ENCODE peak calls at places on chromosome 11, in ten cellular contexts. One of them, this sample, is unnamed.

GRCh38 chr11:72932132-72932570 is 117.9 kb downstream of the ATG16L2 start:
- DNase-seq in AG08395: peak; percentile 41
- DNase-seq in immature natural killer cell: no peak
- DNase-seq in EH: peak; percentile 74
- DNase-seq in BE2C: no peak
- DNase-seq in AG04450: peak; percentile 21
- DNase-seq in NCI-H82: no peak
- DNase-seq in NCI-H345: no peak
- DNase-seq in AG09309: peak; percentile 45
- DNase-seq in Peyer's patch: no peak
- DNase-seq in this sample: no peak

GRCh38 chr11:93585758-93586157 is 42.6 kb upstream of the SMCO4 start:
- DNase-seq in AG08395: peak; percentile 83
- DNase-seq in immature natural killer cell: no peak
- DNase-seq in EH: peak; percentile 79
- DNase-seq in BE2C: no peak
- DNase-seq in AG04450: peak; percentile 29
- DNase-seq in NCI-H82: no peak
- DNase-seq in NCI-H345: no peak
- DNase-seq in AG09309: peak; percentile 68
- DNase-seq in Peyer's patch: peak; percentile 57
- DNase-seq in this sample: no peak

GRCh38 chr11:113249491-113249763 is 65.0 kb upstream of the TTC12 start:
- DNase-seq in AG08395: no peak
- DNase-seq in immature natural killer cell: no peak
- DNase-seq in EH: peak; percentile 3
- DNase-seq in BE2C: peak; percentile 41
- DNase-seq in AG04450: no peak
- DNase-seq in NCI-H82: peak; percentile 21
- DNase-seq in NCI-H345: no peak
- DNase-seq in AG09309: no peak
- DNase-seq in Peyer's patch: no peak
- DNase-seq in this sample: no peak

GRCh38 chr11:4865855-4866254 is 15.8 kb upstream of the OR51T1 start:
- DNase-seq in AG08395: no peak
- DNase-seq in immature natural killer cell: no peak
- DNase-seq in EH: no peak
- DNase-seq in BE2C: no peak
- DNase-seq in AG04450: no peak
- DNase-seq in NCI-H82: no peak
- DNase-seq in NCI-H345: peak; percentile 82
- DNase-seq in AG09309: no peak
- DNase-seq in Peyer's patch: no peak
- DNase-seq in this sample: no peak

GRCh38 chr11:94623120-94623735 is 56.1 kb downstream of the PIWIL4 start:
- DNase-seq in AG08395: peak; percentile 81
- DNase-seq in immature natural killer cell: peak; percentile 19
- DNase-seq in EH: peak; percentile 75
- DNase-seq in BE2C: peak; percentile 75
- DNase-seq in AG04450: peak; percentile 46
- DNase-seq in NCI-H82: peak; percentile 89
- DNase-seq in NCI-H345: peak; percentile 86
- DNase-seq in AG09309: peak; percentile 57
- DNase-seq in Peyer's patch: peak; percentile 55
- DNase-seq in this sample: no peak

GRCh38 chr11:33779849-33780528 is 5.7 kb upstream of the FBXO3 start:
- DNase-seq in AG08395: peak; percentile 84
- DNase-seq in immature natural killer cell: no peak
- DNase-seq in EH: peak; percentile 82
- DNase-seq in BE2C: no peak
- DNase-seq in AG04450: peak; percentile 55
- DNase-seq in NCI-H82: no peak
- DNase-seq in NCI-H345: no peak
- DNase-seq in AG09309: peak; percentile 34
- DNase-seq in Peyer's patch: no peak
- DNase-seq in this sample: no peak

GRCh38 chr11:106156290-106156937 is 79.0 kb downstream of the AASDHPPT start:
- DNase-seq in AG08395: peak; percentile 62
- DNase-seq in immature natural killer cell: no peak
- DNase-seq in EH: peak; percentile 64
- DNase-seq in BE2C: no peak
- DNase-seq in AG04450: peak; percentile 70
- DNase-seq in NCI-H82: peak; percentile 64
- DNase-seq in NCI-H345: peak; percentile 11
- DNase-seq in AG09309: peak; percentile 66
- DNase-seq in Peyer's patch: peak; percentile 50
- DNase-seq in this sample: no peak

GRCh38 chr11:16669799-16670415 is 68.5 kb upstream of the C11orf58 start:
- DNase-seq in AG08395: no peak
- DNase-seq in immature natural killer cell: no peak
- DNase-seq in EH: peak; percentile 15
- DNase-seq in BE2C: no peak
- DNase-seq in AG04450: no peak
- DNase-seq in NCI-H82: no peak
- DNase-seq in NCI-H345: no peak
- DNase-seq in AG09309: no peak
- DNase-seq in Peyer's patch: no peak
- DNase-seq in this sample: no peak

GRCh38 chr11:43942651-43943356 is 367 bp downstream of the C11orf96 start:
- DNase-seq in AG08395: peak; percentile 28
- DNase-seq in immature natural killer cell: no peak
- DNase-seq in EH: peak; percentile 39
- DNase-seq in BE2C: peak; percentile 28
- DNase-seq in AG04450: no peak
- DNase-seq in NCI-H82: peak; percentile 38
- DNase-seq in NCI-H345: peak; percentile 27
- DNase-seq in AG09309: no peak
- DNase-seq in Peyer's patch: peak; percentile 45
- DNase-seq in this sample: no peak

GRCh38 chr11:112292785-112293407 is 32.2 kb upstream of the PLET1 start:
- DNase-seq in AG08395: peak; percentile 82
- DNase-seq in immature natural killer cell: no peak
- DNase-seq in EH: peak; percentile 98
- DNase-seq in BE2C: no peak
- DNase-seq in AG04450: peak; percentile 70
- DNase-seq in NCI-H82: no peak
- DNase-seq in NCI-H345: no peak
- DNase-seq in AG09309: peak; percentile 90
- DNase-seq in Peyer's patch: no peak
- DNase-seq in this sample: no peak

GRCh38 chr11:85961930-85962363 is 106.8 kb downstream of the CCDC83 start:
- DNase-seq in AG08395: no peak
- DNase-seq in immature natural killer cell: no peak
- DNase-seq in EH: no peak
- DNase-seq in BE2C: no peak
- DNase-seq in AG04450: no peak
- DNase-seq in NCI-H82: no peak
- DNase-seq in NCI-H345: peak; percentile 47
- DNase-seq in AG09309: no peak
- DNase-seq in Peyer's patch: no peak
- DNase-seq in this sample: no peak

GRCh38 chr11:108224908-108225786 is 2.3 kb downstream of the ATM start:
- DNase-seq in AG08395: no peak
- DNase-seq in immature natural killer cell: peak; percentile 52
- DNase-seq in EH: peak; percentile 11
- DNase-seq in BE2C: no peak
- DNase-seq in AG04450: no peak
- DNase-seq in NCI-H82: no peak
- DNase-seq in NCI-H345: no peak
- DNase-seq in AG09309: no peak
- DNase-seq in Peyer's patch: no peak
- DNase-seq in this sample: no peak

GRCh38 chr11:18836415-18836814 is 44.8 kb upstream of the PTPN5 start:
- DNase-seq in AG08395: no peak
- DNase-seq in immature natural killer cell: no peak
- DNase-seq in EH: peak; percentile 11
- DNase-seq in BE2C: no peak
- DNase-seq in AG04450: no peak
- DNase-seq in NCI-H82: no peak
- DNase-seq in NCI-H345: no peak
- DNase-seq in AG09309: no peak
- DNase-seq in Peyer's patch: no peak
- DNase-seq in this sample: no peak

GRCh38 chr11:96827164-96827563 is 437.4 kb downstream of the JRKL start:
- DNase-seq in AG08395: no peak
- DNase-seq in immature natural killer cell: no peak
- DNase-seq in EH: peak; percentile 1
- DNase-seq in BE2C: peak; percentile 33
- DNase-seq in AG04450: no peak
- DNase-seq in NCI-H82: peak; percentile 62
- DNase-seq in NCI-H345: no peak
- DNase-seq in AG09309: no peak
- DNase-seq in Peyer's patch: no peak
- DNase-seq in this sample: no peak

GRCh38 chr11:72951815-72952340 is 137.7 kb downstream of the ATG16L2 start:
- DNase-seq in AG08395: no peak
- DNase-seq in immature natural killer cell: no peak
- DNase-seq in EH: no peak
- DNase-seq in BE2C: no peak
- DNase-seq in AG04450: no peak
- DNase-seq in NCI-H82: no peak
- DNase-seq in NCI-H345: no peak
- DNase-seq in AG09309: no peak
- DNase-seq in Peyer's patch: no peak
- DNase-seq in this sample: no peak

GRCh38 chr11:26319906-26320305 is 12.0 kb upstream of the ANO3 start:
- DNase-seq in AG08395: no peak
- DNase-seq in immature natural killer cell: no peak
- DNase-seq in EH: peak; percentile 5
- DNase-seq in BE2C: no peak
- DNase-seq in AG04450: no peak
- DNase-seq in NCI-H82: peak; percentile 12
- DNase-seq in NCI-H345: no peak
- DNase-seq in AG09309: no peak
- DNase-seq in Peyer's patch: no peak
- DNase-seq in this sample: no peak

GRCh38 chr11:134999490-135000066 is 587.5 kb upstream of the B3GAT1 start:
- DNase-seq in AG08395: no peak
- DNase-seq in immature natural killer cell: no peak
- DNase-seq in EH: no peak
- DNase-seq in BE2C: no peak
- DNase-seq in AG04450: no peak
- DNase-seq in NCI-H82: peak; percentile 74
- DNase-seq in NCI-H345: no peak
- DNase-seq in AG09309: no peak
- DNase-seq in Peyer's patch: no peak
- DNase-seq in this sample: no peak

GRCh38 chr11:57390535-57390934 is at the start of gene PRG2:
- DNase-seq in AG08395: no peak
- DNase-seq in immature natural killer cell: no peak
- DNase-seq in EH: no peak
- DNase-seq in BE2C: no peak
- DNase-seq in AG04450: no peak
- DNase-seq in NCI-H82: no peak
- DNase-seq in NCI-H345: no peak
- DNase-seq in AG09309: no peak
- DNase-seq in Peyer's patch: no peak
- DNase-seq in this sample: no peak

GRCh38 chr11:115715371-115715770 is 211.2 kb upstream of the CADM1 start:
- DNase-seq in AG08395: no peak
- DNase-seq in immature natural killer cell: no peak
- DNase-seq in EH: no peak
- DNase-seq in BE2C: no peak
- DNase-seq in AG04450: no peak
- DNase-seq in NCI-H82: no peak
- DNase-seq in NCI-H345: no peak
- DNase-seq in AG09309: no peak
- DNase-seq in Peyer's patch: no peak
- DNase-seq in this sample: no peak

GRCh38 chr11:83087035-83087434 is 15.3 kb upstream of the RAB30 start:
- DNase-seq in AG08395: no peak
- DNase-seq in immature natural killer cell: no peak
- DNase-seq in EH: no peak
- DNase-seq in BE2C: no peak
- DNase-seq in AG04450: no peak
- DNase-seq in NCI-H82: no peak
- DNase-seq in NCI-H345: peak; percentile 43
- DNase-seq in AG09309: no peak
- DNase-seq in Peyer's patch: no peak
- DNase-seq in this sample: no peak

GRCh38 chr11:134052395-134052987 is 16.4 kb upstream of the JAM3 start:
- DNase-seq in AG08395: no peak
- DNase-seq in immature natural killer cell: no peak
- DNase-seq in EH: no peak
- DNase-seq in BE2C: no peak
- DNase-seq in AG04450: no peak
- DNase-seq in NCI-H82: no peak
- DNase-seq in NCI-H345: no peak
- DNase-seq in AG09309: no peak
- DNase-seq in Peyer's patch: peak; percentile 34
- DNase-seq in this sample: no peak

GRCh38 chr11:637333-637592 is 194 bp downstream of the DRD4 start:
- DNase-seq in AG08395: no peak
- DNase-seq in immature natural killer cell: no peak
- DNase-seq in EH: no peak
- DNase-seq in BE2C: no peak
- DNase-seq in AG04450: no peak
- DNase-seq in NCI-H82: no peak
- DNase-seq in NCI-H345: no peak
- DNase-seq in AG09309: no peak
- DNase-seq in Peyer's patch: no peak
- DNase-seq in this sample: no peak

GRCh38 chr11:11916981-11917399 is 75.2 kb downstream of the USP47 start:
- DNase-seq in AG08395: peak; percentile 45
- DNase-seq in immature natural killer cell: no peak
- DNase-seq in EH: peak; percentile 84
- DNase-seq in BE2C: no peak
- DNase-seq in AG04450: peak; percentile 37
- DNase-seq in NCI-H82: no peak
- DNase-seq in NCI-H345: no peak
- DNase-seq in AG09309: peak; percentile 80
- DNase-seq in Peyer's patch: no peak
- DNase-seq in this sample: no peak

GRCh38 chr11:88359529-88359928 is 22.0 kb upstream of the CTSC start:
- DNase-seq in AG08395: no peak
- DNase-seq in immature natural killer cell: no peak
- DNase-seq in EH: no peak
- DNase-seq in BE2C: no peak
- DNase-seq in AG04450: no peak
- DNase-seq in NCI-H82: peak; percentile 40
- DNase-seq in NCI-H345: no peak
- DNase-seq in AG09309: no peak
- DNase-seq in Peyer's patch: no peak
- DNase-seq in this sample: no peak

GRCh38 chr11:36447947-36448346 is 62.1 kb downstream of the TRAF6 start:
- DNase-seq in AG08395: no peak
- DNase-seq in immature natural killer cell: no peak
- DNase-seq in EH: no peak
- DNase-seq in BE2C: no peak
- DNase-seq in AG04450: no peak
- DNase-seq in NCI-H82: no peak
- DNase-seq in NCI-H345: peak; percentile 73
- DNase-seq in AG09309: no peak
- DNase-seq in Peyer's patch: no peak
- DNase-seq in this sample: no peak

GRCh38 chr11:66240781-66241136 is 27.7 kb upstream of the RAB1B start:
- DNase-seq in AG08395: no peak
- DNase-seq in immature natural killer cell: no peak
- DNase-seq in EH: no peak
- DNase-seq in BE2C: no peak
- DNase-seq in AG04450: no peak
- DNase-seq in NCI-H82: no peak
- DNase-seq in NCI-H345: no peak
- DNase-seq in AG09309: no peak
- DNase-seq in Peyer's patch: no peak
- DNase-seq in this sample: no peak

GRCh38 chr11:107770546-107770945 is 58.7 kb upstream of the SLN start:
- DNase-seq in AG08395: peak; percentile 68
- DNase-seq in immature natural killer cell: no peak
- DNase-seq in EH: peak; percentile 95
- DNase-seq in BE2C: no peak
- DNase-seq in AG04450: no peak
- DNase-seq in NCI-H82: no peak
- DNase-seq in NCI-H345: no peak
- DNase-seq in AG09309: no peak
- DNase-seq in Peyer's patch: no peak
- DNase-seq in this sample: no peak

GRCh38 chr11:84384637-84385227 is 1098.6 kb upstream of the CCDC90B start:
- DNase-seq in AG08395: peak; percentile 57
- DNase-seq in immature natural killer cell: peak; percentile 1
- DNase-seq in EH: peak; percentile 33
- DNase-seq in BE2C: peak; percentile 56
- DNase-seq in AG04450: peak; percentile 3
- DNase-seq in NCI-H82: peak; percentile 75
- DNase-seq in NCI-H345: peak; percentile 25
- DNase-seq in AG09309: peak; percentile 17
- DNase-seq in Peyer's patch: peak; percentile 77
- DNase-seq in this sample: no peak

This sample was measured in central memory CD8-positive, alpha-beta T cell.